ENCODE peak calls at places on chromosomes 7 and 10, in four cellular contexts. Y, D, Q and T are unnamed samples.

GRCh38 chr10:47047577-47048532 is 136.6 kb downstream of the PTPN20 start:
- DNase-seq in Y (peak), D (peak), Q (peak), T (peak)

GRCh38 chr7:27079234-27079975 is 16.4 kb downstream of the HOXA1 start:
- DNase-seq in Y (no peak), D (no peak), Q (no peak), T (no peak)

GRCh38 chr10:114970515-114970914 is 32.5 kb downstream of the TRUB1 start:
- DNase-seq in Y (no peak), D (no peak), Q (no peak), T (no peak)

GRCh38 chr7:86301301-86301700 is 342.4 kb upstream of the GRM3 start:
- DNase-seq in Y (no peak), D (no peak), Q (no peak), T (no peak)

GRCh38 chr7:120981888-120982615 is 6.5 kb upstream of the CPED1 start:
- DNase-seq in Y (no peak), D (peak), Q (no peak), T (no peak)

GRCh38 chr7:94252971-94253370 is 141.7 kb upstream of the COL1A2 start:
- DNase-seq in Y (no peak), D (no peak), Q (no peak), T (no peak)

GRCh38 chr7:149071641-149072437 is 18.7 kb downstream of the ZNF786 start:
- DNase-seq in Y (peak), D (peak), Q (no peak), T (peak)

GRCh38 chr10:95840121-95840520 is 67.7 kb upstream of the CC2D2B start:
- DNase-seq in Y (no peak), D (no peak), Q (no peak), T (no peak)

GRCh38 chr10:77524300-77524711 is 113.3 kb downstream of the KCNMA1 start:
- DNase-seq in Y (no peak), D (peak), Q (no peak), T (no peak)

GRCh38 chr10:32530231-32530630 is 84.3 kb downstream of the CCDC7 start:
- DNase-seq in Y (no peak), D (no peak), Q (no peak), T (no peak)

GRCh38 chr10:132637477-132638129 is 100.0 kb downstream of the INPP5A start:
- DNase-seq in Y (no peak), D (peak), Q (peak), T (no peak)

GRCh38 chr7:150388306-150388705 is 9.2 kb downstream of the ZNF775 start:
- DNase-seq in Y (no peak), D (no peak), Q (no peak), T (no peak)

GRCh38 chr10:88962336-88962735 is 9.8 kb upstream of the ACTA2 start:
- DNase-seq in Y (no peak), D (no peak), Q (no peak), T (no peak)

GRCh38 chr7:11192506-11192905 is 218.8 kb downstream of the PHF14 start:
- DNase-seq in Y (no peak), D (peak), Q (no peak), T (no peak)